ENCODE peak calls at places on chromosomes 2 and 18, in nine cellular contexts. W is HCT116, R is BJ, F is heart left ventricle, N is cardiac muscle cell, E is sigmoid colon, Y is stomach, A is brain microvascular endothelial cell, P is breast epithelium. Z is an unnamed sample.

GRCh38 chr2:207768168-207768890 is 1.4 kb downstream of the FZD5 start:
- DNase-seq in W (no peak), R (no peak), F (peak), N (peak), E (peak), Y (peak), A (no peak), P (peak), Z (no peak)

GRCh38 chr2:170597705-170598420 is 117.3 kb upstream of the SP5 start:
- DNase-seq in W (no peak), R (no peak), F (no peak), N (no peak), E (peak), Y (no peak), A (no peak), P (no peak), Z (no peak)

GRCh38 chr18:11585596-11585995 is 23.8 kb upstream of the SLC35G4 start:
- DNase-seq in W (no peak), R (no peak), F (no peak), N (no peak), E (no peak), Y (no peak), A (no peak), P (no peak), Z (no peak)

GRCh38 chr2:273338-273737 is 8.6 kb downstream of the ACP1 start:
- DNase-seq in W (no peak), R (no peak), F (no peak), N (no peak), E (no peak), Y (no peak), A (no peak), P (no peak), Z (no peak)

GRCh38 chr2:227098162-227098515 is 65.9 kb downstream of the COL4A4 start:
- DNase-seq in W (no peak), R (no peak), F (no peak), N (no peak), E (no peak), Y (no peak), A (no peak), P (no peak), Z (no peak)

GRCh38 chr2:223954401-223954800 is 2.9 kb upstream of the MRPL44 start:
- DNase-seq in W (no peak), R (no peak), F (no peak), N (peak), E (no peak), Y (no peak), A (peak), P (no peak), Z (peak)

GRCh38 chr2:159086332-159086731 is 117.9 kb downstream of the TANC1 start:
- DNase-seq in W (no peak), R (no peak), F (no peak), N (peak), E (no peak), Y (no peak), A (no peak), P (no peak), Z (no peak)

GRCh38 chr2:207395535-207396251 is 134.1 kb upstream of the CREB1 start:
- DNase-seq in W (peak), R (no peak), F (no peak), N (no peak), E (no peak), Y (no peak), A (peak), P (no peak), Z (no peak)

GRCh38 chr2:136582631-136583205 is 182.6 kb upstream of the THSD7B start:
- DNase-seq in W (no peak), R (no peak), F (peak), N (peak), E (no peak), Y (no peak), A (peak), P (no peak), Z (no peak)

GRCh38 chr2:173874899-173875247 is 90.3 kb downstream of the SP3 start:
- DNase-seq in W (no peak), R (no peak), F (no peak), N (no peak), E (no peak), Y (no peak), A (no peak), P (no peak), Z (no peak)

GRCh38 chr2:241607162-241607885 is 29.6 kb downstream of the THAP4 start:
- DNase-seq in W (no peak), R (no peak), F (no peak), N (no peak), E (no peak), Y (no peak), A (no peak), P (no peak), Z (no peak)

GRCh38 chr2:215657844-215658243 is 222.0 kb upstream of the FN1 start:
- DNase-seq in W (no peak), R (peak), F (no peak), N (peak), E (no peak), Y (no peak), A (peak), P (no peak), Z (peak)

GRCh38 chr2:120733238-120733942 is 2.3 kb upstream of the GLI2 start:
- DNase-seq in W (no peak), R (no peak), F (no peak), N (no peak), E (no peak), Y (peak), A (no peak), P (no peak), Z (no peak)

GRCh38 chr2:144524190-144524957 is 4.5 kb upstream of the ZEB2 start:
- DNase-seq in W (no peak), R (no peak), F (peak), N (peak), E (peak), Y (no peak), A (no peak), P (no peak), Z (no peak)

GRCh38 chr18:7987284-7987976 is 420.3 kb downstream of the PTPRM start:
- DNase-seq in W (no peak), R (peak), F (no peak), N (peak), E (no peak), Y (no peak), A (peak), P (no peak), Z (no peak)

GRCh38 chr2:68726608-68727367 is 7.8 kb upstream of the ARHGAP25 start:
- DNase-seq in W (no peak), R (no peak), F (peak), N (peak), E (no peak), Y (peak), A (no peak), P (no peak), Z (no peak)

GRCh38 chr2:216363221-216363620 is 9.1 kb downstream of the MARCHF4 start:
- DNase-seq in W (no peak), R (no peak), F (no peak), N (no peak), E (no peak), Y (no peak), A (no peak), P (no peak), Z (no peak)

GRCh38 chr2:219462349-219462748 is 27.7 kb downstream of the SPEG start:
- DNase-seq in W (no peak), R (no peak), F (no peak), N (no peak), E (no peak), Y (no peak), A (no peak), P (no peak), Z (no peak)

GRCh38 chr18:55779461-55779710 is 191.4 kb upstream of the TCF4 start:
- DNase-seq in W (no peak), R (no peak), F (peak), N (no peak), E (no peak), Y (no peak), A (no peak), P (no peak), Z (no peak)

GRCh38 chr2:145563752-145564615 is 1044.1 kb upstream of the ZEB2 start:
- DNase-seq in W (no peak), R (no peak), F (no peak), N (no peak), E (no peak), Y (no peak), A (no peak), P (no peak), Z (peak)

GRCh38 chr2:207833265-207833751 is 63.6 kb upstream of the FZD5 start:
- DNase-seq in W (no peak), R (no peak), F (no peak), N (no peak), E (no peak), Y (no peak), A (peak), P (no peak), Z (no peak)

GRCh38 chr2:212958757-212959295 is 192.6 kb downstream of the IKZF2 start:
- DNase-seq in W (no peak), R (peak), F (no peak), N (peak), E (no peak), Y (no peak), A (peak), P (no peak), Z (no peak)

GRCh38 chr2:44774826-44775492 is 166.5 kb upstream of the SIX3 start:
- DNase-seq in W (no peak), R (no peak), F (no peak), N (no peak), E (no peak), Y (no peak), A (no peak), P (no peak), Z (no peak)

GRCh38 chr2:198314559-198315153 is 510.3 kb downstream of the PLCL1 start:
- DNase-seq in W (peak), R (no peak), F (no peak), N (peak), E (no peak), Y (no peak), A (peak), P (no peak), Z (peak)

GRCh38 chr2:138323382-138324067 is 178.0 kb upstream of the SPOPL start:
- DNase-seq in W (no peak), R (no peak), F (no peak), N (no peak), E (no peak), Y (no peak), A (no peak), P (no peak), Z (no peak)

DNA sequence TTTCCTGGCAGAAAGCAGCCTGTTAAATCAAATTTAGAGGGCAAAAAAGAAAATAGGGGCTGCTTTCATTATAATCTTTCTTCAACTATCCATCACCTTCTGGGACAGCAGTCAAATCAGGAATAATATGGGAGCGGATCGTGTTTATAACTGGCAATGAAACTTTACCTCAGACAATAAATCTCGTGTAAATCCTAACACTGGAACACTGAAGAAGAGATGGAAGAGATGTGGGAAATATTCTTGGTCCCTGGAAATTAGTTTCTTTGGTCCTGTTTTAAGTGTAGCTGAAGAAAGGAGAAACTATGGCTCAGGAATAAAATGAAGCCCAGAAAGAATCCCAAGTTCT is 77.6 kb upstream of the SERTAD2 start:
- DNase-seq in W (no peak), R (no peak), F (no peak), N (no peak), E (no peak), Y (no peak), A (no peak), P (no peak), Z (no peak)
- H3K4me3 ChIP-seq in W (no peak), R (no peak), F (peak), N (no peak), E (peak), Y (no peak), A (no peak), P (peak), Z (no peak)

GRCh38 chr2:240564571-240565266 is 3.6 kb upstream of the RNPEPL1 start:
- DNase-seq in W (no peak), R (no peak), F (no peak), N (peak), E (no peak), Y (no peak), A (no peak), P (peak), Z (no peak)
- TF ChIP-seq CTCF in W (no peak), R (no peak), F (no peak), N (peak), E (no peak), Y (no peak), A (peak), P (no peak), Z (peak)

GRCh38 chr18:10453885-10454772 is at the start of gene APCDD1:
- DNase-seq in W (no peak), R (no peak), F (peak), N (peak), E (peak), Y (peak), A (no peak), P (peak), Z (no peak)

GRCh38 chr18:10457798-10458197 is 3.4 kb downstream of the APCDD1 start:
- DNase-seq in W (no peak), R (no peak), F (no peak), N (no peak), E (no peak), Y (no peak), A (no peak), P (no peak), Z (no peak)

GRCh38 chr18:10455726-10456453 is 1.5 kb downstream of the APCDD1 start:
- DNase-seq in W (no peak), R (no peak), F (no peak), N (no peak), E (no peak), Y (no peak), A (no peak), P (no peak), Z (no peak)

GRCh38 chr18:10454800-10455550 is 540 bp downstream of the APCDD1 start:
- DNase-seq in W (no peak), R (no peak), F (peak), N (peak), E (no peak), Y (peak), A (no peak), P (no peak), Z (no peak)

GRCh38 chr18:10456718-10457499 is 2.5 kb downstream of the APCDD1 start:
- DNase-seq in W (no peak), R (no peak), F (no peak), N (no peak), E (no peak), Y (no peak), A (no peak), P (no peak), Z (no peak)
- H3K4me3 ChIP-seq in W (no peak), R (no peak), F (peak), N (no peak), E (peak), Y (peak), A (no peak), P (peak), Z (no peak)

GRCh38 chr2:36318547-36318946 is 37.0 kb upstream of the CRIM1 start:
- DNase-seq in W (peak), R (no peak), F (no peak), N (peak), E (no peak), Y (no peak), A (no peak), P (no peak), Z (no peak)
- TF ChIP-seq CTCF in W (peak), R (peak), F (no peak), N (no peak), E (no peak), Y (no peak), A (peak), P (no peak), Z (peak)

DNA sequence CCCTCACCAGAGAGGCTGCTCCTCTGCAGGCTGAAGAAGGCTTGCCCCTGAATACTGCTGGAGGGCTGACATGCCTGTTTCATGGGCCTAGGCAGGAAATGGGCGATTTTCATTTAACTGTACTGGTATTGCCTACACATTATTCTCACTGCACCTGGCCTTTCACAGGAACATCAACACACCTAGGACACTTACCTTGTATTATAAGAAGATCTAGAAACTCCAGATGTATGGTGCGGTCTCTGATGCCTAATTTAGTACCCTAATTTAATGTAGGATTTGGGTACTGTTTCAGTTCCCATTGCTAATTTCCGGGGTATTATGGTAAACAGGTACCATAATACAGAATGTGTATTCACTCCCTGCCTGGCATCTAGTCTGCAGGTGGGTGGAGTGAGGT is 146.0 kb downstream of the MYO1B start:
- DNase-seq in W (no peak), R (no peak), F (no peak), N (no peak), E (no peak), Y (no peak), A (no peak), P (no peak), Z (no peak)
- H3K4me3 ChIP-seq in W (no peak), R (no peak), F (no peak), N (no peak), E (no peak), Y (no peak), A (no peak), P (no peak), Z (no peak)

GRCh38 chr2:12044857-12045256 is 298.4 kb downstream of the LPIN1 start:
- DNase-seq in W (no peak), R (no peak), F (no peak), N (no peak), E (no peak), Y (no peak), A (no peak), P (no peak), Z (no peak)
- TF ChIP-seq CTCF in W (no peak), R (no peak), F (no peak), N (no peak), E (no peak), Y (no peak), A (no peak), P (no peak), Z (no peak)

GRCh38 chr2:201183373-201183742 is 417 bp downstream of the CASP10 start:
- DNase-seq in W (no peak), R (no peak), F (no peak), N (no peak), E (no peak), Y (no peak), A (no peak), P (no peak), Z (no peak)
- H3K4me3 ChIP-seq in W (peak), R (peak), F (peak), N (no peak), E (peak), Y (peak), A (peak), P (peak), Z (peak)

DNA sequence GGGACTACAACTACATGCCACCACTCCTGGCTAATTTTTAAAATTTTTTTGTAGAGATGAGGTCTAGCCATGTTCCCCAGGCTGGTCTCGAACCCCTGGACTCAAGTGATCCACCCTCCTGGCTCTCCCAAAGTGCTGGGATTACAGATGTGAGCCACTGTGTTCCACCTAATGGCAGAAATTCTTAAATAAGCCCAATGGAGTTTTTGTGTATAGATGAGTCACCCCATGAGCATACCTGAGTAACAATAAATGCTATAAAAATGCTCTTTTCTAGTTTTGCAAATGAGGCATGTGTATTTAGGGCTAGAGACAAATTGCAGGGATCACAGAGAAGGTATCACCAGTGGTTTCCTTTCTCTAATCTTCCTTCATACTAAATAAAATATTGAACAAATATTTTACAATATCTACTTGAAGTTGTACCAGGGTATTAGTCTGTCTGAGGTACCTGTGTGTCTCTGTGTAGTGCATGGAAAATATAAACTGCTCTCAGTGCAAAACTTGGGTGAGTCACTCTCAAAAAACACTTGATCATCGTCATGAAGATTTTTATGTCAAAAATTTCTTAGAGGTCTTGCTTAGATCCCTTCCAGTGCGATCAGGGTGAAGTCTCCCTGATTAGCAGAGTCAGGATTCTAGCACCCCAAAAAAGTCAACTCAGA is 337.1 kb upstream of the MMADHC start:
- DNase-seq in W (no peak), R (no peak), F (no peak), N (no peak), E (no peak), Y (no peak), A (no peak), P (no peak), Z (no peak)
- TF ChIP-seq CTCF in W (no peak), R (no peak), F (no peak), N (no peak), E (no peak), Y (no peak), A (no peak), P (no peak), Z (peak)

DNA sequence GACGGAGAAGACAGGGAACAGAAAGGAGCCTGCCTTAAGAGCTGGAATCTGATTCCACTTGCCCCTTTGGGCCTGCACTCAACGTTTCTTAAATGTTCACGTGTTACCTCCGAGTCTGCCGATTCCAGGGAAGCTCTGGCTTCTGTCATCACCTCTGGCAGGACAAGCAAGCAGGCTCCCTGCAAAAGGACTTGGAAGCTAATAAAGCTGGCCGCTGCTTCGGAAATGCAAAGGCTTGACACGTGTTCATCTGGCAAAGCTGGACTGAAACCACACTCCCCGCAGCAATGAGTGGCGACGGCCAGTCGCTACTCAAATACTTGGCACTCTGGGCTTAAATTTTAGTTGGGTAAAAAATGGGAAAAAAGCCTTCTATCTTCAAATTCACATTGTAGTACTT is 231.2 kb downstream of the PRKCE start:
- DNase-seq in W (no peak), R (no peak), F (peak), N (peak), E (peak), Y (no peak), A (no peak), P (no peak), Z (no peak)
- H3K4me3 ChIP-seq in W (no peak), R (no peak), F (no peak), N (no peak), E (no peak), Y (no peak), A (no peak), P (no peak), Z (no peak)

Z was measured in AG04450.